ENCODE peak calls at places on chromosomes 6 and 20, in ten cellular contexts. One of them, this sample, is unnamed.

GRCh38 chr6:113630738-113631535 is 226.2 kb upstream of the MARCKS start:
- DNase-seq in astrocyte of the spinal cord: peak
- DNase-seq in fibroblast of lung: peak
- DNase-seq in HFF-Myc: no peak
- DNase-seq in body of pancreas: no peak
- DNase-seq in foreskin fibroblast: peak
- DNase-seq in neural progenitor cell: no peak
- DNase-seq in colonic mucosa: no peak
- DNase-seq in dorsolateral prefrontal cortex: no peak
- DNase-seq in CD8-positive, alpha-beta T cell: no peak
- DNase-seq in this sample: no peak

GRCh38 chr6:3638662-3639061 is 112.9 kb downstream of the PXDC1 start:
- DNase-seq in astrocyte of the spinal cord: no peak
- DNase-seq in fibroblast of lung: no peak
- DNase-seq in HFF-Myc: no peak
- DNase-seq in body of pancreas: no peak
- DNase-seq in foreskin fibroblast: no peak
- DNase-seq in neural progenitor cell: no peak
- DNase-seq in colonic mucosa: no peak
- DNase-seq in dorsolateral prefrontal cortex: no peak
- DNase-seq in CD8-positive, alpha-beta T cell: no peak
- DNase-seq in this sample: no peak

GRCh38 chr20:44810391-44811149 is at the start of gene RIMS4:
- DNase-seq in astrocyte of the spinal cord: no peak
- DNase-seq in fibroblast of lung: no peak
- DNase-seq in HFF-Myc: no peak
- DNase-seq in body of pancreas: no peak
- DNase-seq in foreskin fibroblast: no peak
- DNase-seq in neural progenitor cell: peak
- DNase-seq in colonic mucosa: no peak
- DNase-seq in dorsolateral prefrontal cortex: no peak
- DNase-seq in CD8-positive, alpha-beta T cell: no peak
- DNase-seq in this sample: no peak

GRCh38 chr20:57548177-57549058 is 12.5 kb upstream of the PCK1 start:
- DNase-seq in astrocyte of the spinal cord: no peak
- DNase-seq in fibroblast of lung: no peak
- DNase-seq in HFF-Myc: no peak
- DNase-seq in body of pancreas: peak
- DNase-seq in foreskin fibroblast: peak
- DNase-seq in neural progenitor cell: no peak
- DNase-seq in colonic mucosa: no peak
- DNase-seq in dorsolateral prefrontal cortex: no peak
- DNase-seq in CD8-positive, alpha-beta T cell: no peak
- DNase-seq in this sample: no peak

GRCh38 chr6:73586416-73586974 is 65.7 kb upstream of the EEF1A1 start:
- DNase-seq in astrocyte of the spinal cord: no peak
- DNase-seq in fibroblast of lung: peak
- DNase-seq in HFF-Myc: no peak
- DNase-seq in body of pancreas: peak
- DNase-seq in foreskin fibroblast: peak
- DNase-seq in neural progenitor cell: no peak
- DNase-seq in colonic mucosa: no peak
- DNase-seq in dorsolateral prefrontal cortex: no peak
- DNase-seq in CD8-positive, alpha-beta T cell: no peak
- DNase-seq in this sample: no peak

GRCh38 chr6:81834141-81834621 is 81.7 kb upstream of the TENT5A start:
- DNase-seq in astrocyte of the spinal cord: peak
- DNase-seq in fibroblast of lung: peak
- DNase-seq in HFF-Myc: peak
- DNase-seq in body of pancreas: peak
- DNase-seq in foreskin fibroblast: peak
- DNase-seq in neural progenitor cell: no peak
- DNase-seq in colonic mucosa: peak
- DNase-seq in dorsolateral prefrontal cortex: no peak
- DNase-seq in CD8-positive, alpha-beta T cell: no peak
- DNase-seq in this sample: no peak

GRCh38 chr20:59985864-59986263 is 27.6 kb downstream of the CDH26 start:
- DNase-seq in astrocyte of the spinal cord: no peak
- DNase-seq in fibroblast of lung: no peak
- DNase-seq in HFF-Myc: no peak
- DNase-seq in body of pancreas: no peak
- DNase-seq in foreskin fibroblast: no peak
- DNase-seq in neural progenitor cell: no peak
- DNase-seq in colonic mucosa: no peak
- DNase-seq in dorsolateral prefrontal cortex: no peak
- DNase-seq in CD8-positive, alpha-beta T cell: no peak
- DNase-seq in this sample: no peak

GRCh38 chr6:56831334-56831733 is 123.6 kb upstream of the BEND6 start:
- DNase-seq in astrocyte of the spinal cord: no peak
- DNase-seq in fibroblast of lung: no peak
- DNase-seq in HFF-Myc: no peak
- DNase-seq in body of pancreas: no peak
- DNase-seq in foreskin fibroblast: no peak
- DNase-seq in neural progenitor cell: no peak
- DNase-seq in colonic mucosa: no peak
- DNase-seq in dorsolateral prefrontal cortex: no peak
- DNase-seq in CD8-positive, alpha-beta T cell: no peak
- DNase-seq in this sample: no peak

GRCh38 chr6:137155830-137156229 is 17.6 kb downstream of the IL22RA2 start:
- DNase-seq in astrocyte of the spinal cord: peak
- DNase-seq in fibroblast of lung: peak
- DNase-seq in HFF-Myc: no peak
- DNase-seq in body of pancreas: no peak
- DNase-seq in foreskin fibroblast: peak
- DNase-seq in neural progenitor cell: no peak
- DNase-seq in colonic mucosa: no peak
- DNase-seq in dorsolateral prefrontal cortex: no peak
- DNase-seq in CD8-positive, alpha-beta T cell: peak
- DNase-seq in this sample: no peak

GRCh38 chr6:17884501-17885039 is 102.9 kb downstream of the KIF13A start:
- DNase-seq in astrocyte of the spinal cord: no peak
- DNase-seq in fibroblast of lung: no peak
- DNase-seq in HFF-Myc: no peak
- DNase-seq in body of pancreas: no peak
- DNase-seq in foreskin fibroblast: no peak
- DNase-seq in neural progenitor cell: no peak
- DNase-seq in colonic mucosa: no peak
- DNase-seq in dorsolateral prefrontal cortex: no peak
- DNase-seq in CD8-positive, alpha-beta T cell: no peak
- DNase-seq in this sample: no peak

GRCh38 chr6:15001511-15001910 is 244.4 kb upstream of the JARID2 start:
- DNase-seq in astrocyte of the spinal cord: no peak
- DNase-seq in fibroblast of lung: no peak
- DNase-seq in HFF-Myc: no peak
- DNase-seq in body of pancreas: no peak
- DNase-seq in foreskin fibroblast: no peak
- DNase-seq in neural progenitor cell: no peak
- DNase-seq in colonic mucosa: no peak
- DNase-seq in dorsolateral prefrontal cortex: no peak
- DNase-seq in CD8-positive, alpha-beta T cell: no peak
- DNase-seq in this sample: no peak

GRCh38 chr6:47376930-47377329 is 67.2 kb upstream of the TNFRSF21 start:
- DNase-seq in astrocyte of the spinal cord: no peak
- DNase-seq in fibroblast of lung: no peak
- DNase-seq in HFF-Myc: no peak
- DNase-seq in body of pancreas: no peak
- DNase-seq in foreskin fibroblast: no peak
- DNase-seq in neural progenitor cell: no peak
- DNase-seq in colonic mucosa: no peak
- DNase-seq in dorsolateral prefrontal cortex: no peak
- DNase-seq in CD8-positive, alpha-beta T cell: no peak
- DNase-seq in this sample: no peak

DNA sequence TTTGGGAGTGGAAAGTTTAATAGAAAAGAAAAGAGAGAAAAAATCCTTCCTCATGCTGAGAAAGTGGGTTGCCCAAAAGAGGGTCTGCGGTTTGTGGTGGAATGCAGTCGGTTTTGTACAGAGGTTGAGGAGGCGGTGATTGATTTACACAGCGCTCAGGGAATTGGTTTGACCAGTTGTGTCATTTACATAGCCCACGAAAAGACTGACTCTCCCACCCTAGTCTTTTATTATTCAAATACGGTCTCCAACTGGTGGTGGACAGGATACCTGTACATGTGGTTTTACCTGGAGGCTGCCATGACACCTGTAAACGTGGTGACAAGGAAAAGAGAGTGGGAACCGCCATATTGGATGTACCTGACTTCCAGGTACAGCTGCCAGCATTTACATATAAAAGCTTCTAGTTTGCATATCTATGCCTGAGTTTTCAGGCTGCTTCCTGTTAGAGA is 42.1 kb downstream of the HLA-DPB1 start:
- DNase-seq in astrocyte of the spinal cord: no peak
- DNase-seq in fibroblast of lung: no peak
- DNase-seq in HFF-Myc: no peak
- DNase-seq in body of pancreas: no peak
- DNase-seq in foreskin fibroblast: no peak
- DNase-seq in neural progenitor cell: no peak
- DNase-seq in colonic mucosa: no peak
- DNase-seq in dorsolateral prefrontal cortex: no peak
- DNase-seq in CD8-positive, alpha-beta T cell: no peak
- DNase-seq in this sample: no peak
- H3K4me3 ChIP-seq in astrocyte of the spinal cord: no peak
- H3K4me3 ChIP-seq in fibroblast of lung: no peak
- H3K4me3 ChIP-seq in HFF-Myc: no peak
- H3K4me3 ChIP-seq in body of pancreas: no peak
- H3K4me3 ChIP-seq in foreskin fibroblast: no peak
- H3K4me3 ChIP-seq in neural progenitor cell: peak
- H3K4me3 ChIP-seq in colonic mucosa: no peak
- H3K4me3 ChIP-seq in dorsolateral prefrontal cortex: no peak
- H3K4me3 ChIP-seq in CD8-positive, alpha-beta T cell: no peak
- H3K4me3 ChIP-seq in this sample: no peak

GRCh38 chr6:62039602-62040001 is 246.4 kb downstream of the KHDRBS2 start:
- DNase-seq in astrocyte of the spinal cord: no peak
- DNase-seq in fibroblast of lung: no peak
- DNase-seq in HFF-Myc: no peak
- DNase-seq in body of pancreas: no peak
- DNase-seq in foreskin fibroblast: no peak
- DNase-seq in neural progenitor cell: no peak
- DNase-seq in colonic mucosa: no peak
- DNase-seq in dorsolateral prefrontal cortex: no peak
- DNase-seq in CD8-positive, alpha-beta T cell: no peak
- DNase-seq in this sample: no peak

DNA sequence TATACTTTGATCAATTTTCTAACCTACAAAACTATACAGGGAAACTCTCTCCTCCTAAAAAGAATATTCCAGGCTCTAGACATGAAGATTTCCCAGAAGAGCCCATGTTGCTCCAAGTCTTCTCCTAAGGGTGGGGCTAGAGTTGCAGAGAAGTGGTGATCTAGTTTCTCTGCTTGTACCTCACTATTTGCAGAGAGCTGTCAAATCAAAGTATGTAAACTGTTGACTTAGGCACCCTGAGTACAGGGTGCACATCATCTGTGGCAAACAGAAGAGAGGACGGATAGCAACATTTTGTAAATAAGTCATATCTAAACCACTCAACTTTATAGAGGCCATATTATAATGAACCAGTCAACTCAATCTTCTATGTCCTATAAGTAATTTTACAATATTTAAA is 250.1 kb downstream of the KHDRBS2 start:
- DNase-seq in astrocyte of the spinal cord: no peak
- DNase-seq in fibroblast of lung: no peak
- DNase-seq in HFF-Myc: no peak
- DNase-seq in body of pancreas: no peak
- DNase-seq in foreskin fibroblast: no peak
- DNase-seq in neural progenitor cell: no peak
- DNase-seq in colonic mucosa: no peak
- DNase-seq in dorsolateral prefrontal cortex: no peak
- DNase-seq in CD8-positive, alpha-beta T cell: no peak
- DNase-seq in this sample: peak
- TF ChIP-seq CTCF in astrocyte of the spinal cord: no peak
- TF ChIP-seq CTCF in fibroblast of lung: no peak
- TF ChIP-seq CTCF in HFF-Myc: no peak
- TF ChIP-seq CTCF in body of pancreas: no peak
- TF ChIP-seq CTCF in foreskin fibroblast: no peak
- TF ChIP-seq CTCF in neural progenitor cell: no peak
- TF ChIP-seq CTCF in colonic mucosa: no peak
- TF ChIP-seq CTCF in dorsolateral prefrontal cortex: no peak
- TF ChIP-seq CTCF in CD8-positive, alpha-beta T cell: no peak
- TF ChIP-seq CTCF in this sample: peak

DNA sequence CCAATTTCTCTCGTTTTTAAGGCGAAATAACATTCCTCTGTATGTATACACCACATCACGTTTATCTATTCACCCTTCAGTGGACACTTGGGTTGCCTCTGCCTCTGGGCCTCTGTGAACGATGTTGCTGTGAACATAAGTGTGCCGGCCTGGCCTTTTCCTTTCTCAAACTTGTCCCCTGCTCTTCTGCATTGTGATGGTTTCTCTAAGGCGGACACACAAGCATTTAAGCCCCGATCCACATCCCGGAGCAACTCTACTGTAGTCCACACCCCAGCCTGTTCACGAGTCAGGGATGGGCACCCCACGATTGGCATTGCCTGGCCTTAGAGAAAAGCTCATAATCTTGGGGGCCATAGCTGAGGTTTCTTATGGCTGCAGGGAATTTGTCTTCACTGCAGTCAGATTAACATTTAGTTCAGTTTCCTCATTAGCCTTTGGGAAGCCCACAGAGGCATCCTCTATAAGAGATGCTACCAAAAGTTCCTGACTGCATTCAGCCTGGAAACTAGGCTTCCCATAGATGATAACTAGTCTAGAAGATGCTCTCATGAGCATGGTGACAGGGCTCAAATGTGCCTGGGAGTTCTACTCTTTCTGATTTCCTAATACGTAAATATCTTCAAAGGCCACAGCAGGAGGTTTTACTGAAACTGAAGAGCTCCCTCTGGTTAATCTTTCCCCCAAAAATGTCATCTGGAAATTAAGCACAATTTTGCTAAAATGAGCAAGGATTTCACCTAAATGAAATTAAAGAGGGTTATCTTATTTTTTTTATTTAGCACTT is 772 bp downstream of the ZC3H12D start:
- DNase-seq in astrocyte of the spinal cord: peak
- DNase-seq in fibroblast of lung: no peak
- DNase-seq in HFF-Myc: no peak
- DNase-seq in body of pancreas: no peak
- DNase-seq in foreskin fibroblast: no peak
- DNase-seq in neural progenitor cell: no peak
- DNase-seq in colonic mucosa: no peak
- DNase-seq in dorsolateral prefrontal cortex: no peak
- DNase-seq in CD8-positive, alpha-beta T cell: no peak
- DNase-seq in this sample: no peak
- H3K4me3 ChIP-seq in astrocyte of the spinal cord: no peak
- H3K4me3 ChIP-seq in fibroblast of lung: no peak
- H3K4me3 ChIP-seq in HFF-Myc: no peak
- H3K4me3 ChIP-seq in body of pancreas: no peak
- H3K4me3 ChIP-seq in foreskin fibroblast: no peak
- H3K4me3 ChIP-seq in neural progenitor cell: no peak
- H3K4me3 ChIP-seq in colonic mucosa: peak
- H3K4me3 ChIP-seq in dorsolateral prefrontal cortex: no peak
- H3K4me3 ChIP-seq in CD8-positive, alpha-beta T cell: peak
- H3K4me3 ChIP-seq in this sample: no peak

DNA sequence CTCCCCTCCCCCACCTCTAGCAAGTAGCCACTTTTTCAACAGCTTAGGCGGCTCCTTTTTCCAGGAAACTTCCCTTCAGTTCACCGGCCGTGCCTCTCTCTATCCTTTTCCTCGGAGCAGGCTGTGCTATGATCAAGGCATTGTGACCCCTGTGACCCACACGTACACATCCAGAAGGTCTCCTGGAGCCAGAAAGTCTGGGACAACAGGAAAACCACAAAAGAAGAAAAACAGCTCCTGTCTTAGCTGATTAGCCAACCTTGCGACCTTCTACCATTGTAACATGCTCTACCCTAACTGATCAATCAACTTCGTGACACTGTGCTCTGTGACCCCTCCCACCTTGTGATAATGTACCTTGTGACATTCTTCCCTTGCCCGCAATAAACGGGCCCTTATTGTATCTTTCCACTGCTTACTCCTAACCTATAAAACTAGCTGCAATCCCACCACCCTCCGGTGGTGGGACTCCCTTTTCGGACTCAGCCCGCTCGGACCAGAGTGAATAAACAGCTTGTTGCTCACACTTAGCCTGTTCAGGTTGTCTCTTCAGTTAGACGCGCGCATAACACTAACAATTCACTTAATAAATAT is 24.2 kb downstream of the ZNF311 start:
- DNase-seq in astrocyte of the spinal cord: peak
- DNase-seq in fibroblast of lung: peak
- DNase-seq in HFF-Myc: no peak
- DNase-seq in body of pancreas: peak
- DNase-seq in foreskin fibroblast: peak
- DNase-seq in neural progenitor cell: peak
- DNase-seq in colonic mucosa: peak
- DNase-seq in dorsolateral prefrontal cortex: no peak
- DNase-seq in CD8-positive, alpha-beta T cell: peak
- DNase-seq in this sample: peak
- TF ChIP-seq CTCF in astrocyte of the spinal cord: peak
- TF ChIP-seq CTCF in fibroblast of lung: peak
- TF ChIP-seq CTCF in HFF-Myc: peak
- TF ChIP-seq CTCF in body of pancreas: peak
- TF ChIP-seq CTCF in foreskin fibroblast: peak
- TF ChIP-seq CTCF in neural progenitor cell: peak
- TF ChIP-seq CTCF in colonic mucosa: no peak
- TF ChIP-seq CTCF in dorsolateral prefrontal cortex: no peak
- TF ChIP-seq CTCF in CD8-positive, alpha-beta T cell: peak
- TF ChIP-seq CTCF in this sample: peak

This sample was measured in LNCaP clone FGC.